ENCODE peak calls at places on chromosome 10, in four cellular contexts. P, Q, L and X are unnamed samples.

GRCh38 chr10:101766306-101766705 is 9.6 kb downstream of the FGF8 start:
- DNase-seq in Q (no peak), L (no peak), P (no peak), X (no peak)

GRCh38 chr10:89745903-89746302 is 44.5 kb downstream of the KIF20B start:
- DNase-seq in P (no peak), L (no peak), Q (no peak), X (no peak)

GRCh38 chr10:120711857-120712256 is 139.3 kb upstream of the WDR11 start:
- DNase-seq in L (no peak), Q (no peak), P (no peak), X (no peak)

GRCh38 chr10:66505003-66505707 is 420.7 kb upstream of the LRRTM3 start:
- DNase-seq in P (no peak), L (no peak), Q (no peak), X (no peak)

GRCh38 chr10:24579911-24580310 is 143.8 kb downstream of the ARHGAP21 start:
- DNase-seq in Q (no peak), L (no peak), P (no peak), X (no peak)

GRCh38 chr10:28367865-28368541 is 65.1 kb upstream of the MPP7 start:
- DNase-seq in Q (no peak), P (no peak), L (peak), X (no peak)

GRCh38 chr10:121027390-121027789 is 176.2 kb downstream of the WDR11 start:
- DNase-seq in P (no peak), L (no peak), Q (no peak), X (no peak)

GRCh38 chr10:71868192-71868697 is 17.2 kb upstream of the PSAP start:
- DNase-seq in Q (peak), P (no peak), L (no peak), X (no peak)

GRCh38 chr10:94235470-94235869 is 127.3 kb downstream of the NOC3L start:
- DNase-seq in Q (no peak), L (no peak), P (no peak), X (no peak)

GRCh38 chr10:59709472-59710125 is at the start of gene SLC16A9:
- DNase-seq in Q (peak), P (peak), L (peak), X (no peak)

GRCh38 chr10:100345570-100346330 is 1.3 kb upstream of the SCD start:
- DNase-seq in Q (peak), P (no peak), L (no peak), X (peak)
- H3K4me3 ChIP-seq in Q (peak), P (peak), L (peak), X (peak)

DNA sequence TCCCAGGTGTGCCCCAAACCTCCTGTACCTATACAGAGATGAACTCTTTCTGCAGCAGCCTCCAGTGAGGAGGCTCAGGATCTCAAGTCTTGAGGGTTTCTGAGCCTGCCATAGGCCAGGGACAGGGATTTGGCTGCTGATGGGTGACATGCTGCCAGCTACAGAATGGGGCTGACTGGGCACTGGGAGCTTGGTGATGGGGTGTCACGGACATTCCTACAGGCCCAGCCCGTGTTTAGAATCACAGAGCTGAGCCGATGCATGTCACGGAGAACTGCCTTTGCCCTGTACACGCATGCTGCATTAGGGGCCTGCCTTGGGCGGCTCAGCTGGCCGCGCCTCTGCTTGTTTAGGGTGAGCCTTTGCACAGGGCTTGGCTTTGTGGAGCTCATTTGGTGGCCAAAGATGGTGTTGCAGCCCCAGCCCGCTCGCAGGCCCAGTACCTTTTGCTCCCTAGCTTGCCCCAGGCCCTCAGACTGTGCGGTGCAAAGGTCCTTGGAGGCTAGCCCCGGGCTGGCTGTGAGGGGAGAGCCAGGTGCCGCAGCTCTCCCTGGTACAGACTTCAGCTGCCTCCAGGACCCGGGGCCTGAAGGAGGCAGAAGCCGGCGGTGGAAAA is 108.4 kb upstream of the BTBD16 start:
- DNase-seq in P (no peak), Q (no peak), L (no peak), X (no peak)
- H3K4me3 ChIP-seq in P (peak), Q (peak), L (no peak), X (peak)

DNA sequence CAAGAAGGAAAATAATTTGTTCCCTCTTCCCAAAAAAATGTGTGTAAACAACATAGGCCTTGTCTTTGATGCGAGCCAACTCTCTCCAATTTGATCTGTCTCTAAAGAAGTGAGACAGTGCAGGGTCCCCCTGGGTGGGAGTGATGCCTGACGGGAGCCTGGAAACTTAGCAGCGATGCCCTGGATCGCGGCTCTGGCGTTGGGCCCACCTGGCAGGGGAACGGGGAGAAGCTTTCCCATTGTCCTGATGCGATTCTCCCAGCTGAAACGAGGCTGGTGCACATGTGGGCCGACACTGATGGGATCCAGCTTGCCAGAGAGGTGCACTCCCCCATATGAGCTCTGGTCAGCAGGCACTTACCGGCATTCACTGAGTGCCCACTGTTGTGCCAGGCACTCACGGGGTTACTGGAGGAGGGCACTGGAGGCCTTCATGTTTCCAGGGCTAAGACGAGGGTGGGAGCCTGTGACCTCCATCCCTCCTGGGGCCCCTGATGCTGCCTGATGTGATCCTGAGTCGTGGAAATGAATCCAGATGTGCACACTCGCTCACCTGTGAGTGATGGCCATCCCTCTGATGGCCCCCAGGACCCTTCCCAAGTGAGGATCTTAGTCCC is 132.8 kb downstream of the PTPN20 start:
- DNase-seq in Q (no peak), P (no peak), L (no peak), X (no peak)
- H3K4me3 ChIP-seq in Q (no peak), P (no peak), L (no peak), X (no peak)

GRCh38 chr10:74333174-74333573 is 182.2 kb downstream of the ADK start:
- DNase-seq in Q (no peak), L (no peak), P (no peak), X (peak)
- H3K4me3 ChIP-seq in Q (no peak), L (no peak), P (no peak), X (no peak)

GRCh38 chr10:82238291-82238690 is 363.3 kb downstream of the NRG3 start:
- DNase-seq in P (no peak), Q (no peak), L (no peak), X (no peak)

GRCh38 chr10:82228701-82229100 is 353.7 kb downstream of the NRG3 start:
- DNase-seq in Q (no peak), P (no peak), L (no peak), X (no peak)

DNA sequence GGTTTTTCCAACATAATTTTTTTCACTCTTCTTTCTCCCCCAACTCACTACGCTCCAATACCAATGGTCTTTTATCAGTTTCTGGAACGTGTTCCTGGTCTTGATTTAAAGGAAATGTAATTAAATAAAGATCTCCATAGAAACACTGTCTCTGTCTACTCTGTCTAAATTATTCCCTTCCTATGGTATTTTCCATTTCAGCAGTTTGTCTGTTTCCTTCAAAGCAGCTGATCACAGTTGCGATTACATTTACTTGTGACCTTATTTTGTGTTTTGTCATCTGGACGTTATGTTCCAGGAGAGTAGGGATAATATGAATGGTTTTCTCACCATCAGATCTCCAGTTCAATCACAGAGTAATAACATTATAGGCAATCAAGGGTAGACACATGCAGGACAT is 359.2 kb downstream of the NRG3 start:
- DNase-seq in Q (no peak), L (no peak), P (no peak), X (no peak)
- H3K4me3 ChIP-seq in Q (no peak), L (no peak), P (no peak), X (no peak)